ENCODE peak calls at places on chromosome 16, in seven cellular contexts. One of them, this sample, is unnamed.

GRCh38 chr16:52529226-52529625 is 17.7 kb downstream of the TOX3 start:
- DNase-seq in stimulated activated naive CD4-positive, alpha-beta T cell: no peak
- DNase-seq in anterior cingulate cortex: no peak
- DNase-seq in frontal cortex: no peak
- DNase-seq in activated T-helper 1 cell treated with anti-CD3 and anti-CD28 coated beads, Interleukin-2, amount 50 U/mL, for 16 hours: no peak
- DNase-seq in astrocyte of the spinal cord: no peak
- DNase-seq in mucosa of gallbladder: no peak
- DNase-seq in this sample: no peak

GRCh38 chr16:55552621-55553020 is 13.9 kb upstream of the CAPNS2 start:
- DNase-seq in stimulated activated naive CD4-positive, alpha-beta T cell: no peak
- DNase-seq in anterior cingulate cortex: no peak
- DNase-seq in frontal cortex: no peak
- DNase-seq in activated T-helper 1 cell treated with anti-CD3 and anti-CD28 coated beads, Interleukin-2, amount 50 U/mL, for 16 hours: no peak
- DNase-seq in astrocyte of the spinal cord: peak; percentile 62
- DNase-seq in mucosa of gallbladder: no peak
- DNase-seq in this sample: no peak

GRCh38 chr16:30893744-30894539 is at the start of gene BCL7C:
- DNase-seq in stimulated activated naive CD4-positive, alpha-beta T cell: peak; percentile 55
- DNase-seq in anterior cingulate cortex: peak; percentile 85
- DNase-seq in frontal cortex: peak; percentile 88
- DNase-seq in activated T-helper 1 cell treated with anti-CD3 and anti-CD28 coated beads, Interleukin-2, amount 50 U/mL, for 16 hours: peak; percentile 71
- DNase-seq in astrocyte of the spinal cord: peak; percentile 86
- DNase-seq in mucosa of gallbladder: peak; percentile 90
- DNase-seq in this sample: peak; percentile 57

GRCh38 chr16:80938035-80938927 is 68.4 kb downstream of the CMC2 start:
- DNase-seq in stimulated activated naive CD4-positive, alpha-beta T cell: no peak
- DNase-seq in anterior cingulate cortex: no peak
- DNase-seq in frontal cortex: no peak
- DNase-seq in activated T-helper 1 cell treated with anti-CD3 and anti-CD28 coated beads, Interleukin-2, amount 50 U/mL, for 16 hours: no peak
- DNase-seq in astrocyte of the spinal cord: peak; percentile 98
- DNase-seq in mucosa of gallbladder: peak; percentile 27
- DNase-seq in this sample: no peak

GRCh38 chr16:84196101-84196500 is 5.1 kb downstream of the ADAD2 start:
- DNase-seq in stimulated activated naive CD4-positive, alpha-beta T cell: no peak
- DNase-seq in anterior cingulate cortex: no peak
- DNase-seq in frontal cortex: no peak
- DNase-seq in activated T-helper 1 cell treated with anti-CD3 and anti-CD28 coated beads, Interleukin-2, amount 50 U/mL, for 16 hours: no peak
- DNase-seq in astrocyte of the spinal cord: no peak
- DNase-seq in mucosa of gallbladder: no peak
- DNase-seq in this sample: no peak

GRCh38 chr16:81888520-81889394 is 109.7 kb downstream of the PLCG2 start:
- DNase-seq in stimulated activated naive CD4-positive, alpha-beta T cell: no peak
- DNase-seq in anterior cingulate cortex: no peak
- DNase-seq in frontal cortex: no peak
- DNase-seq in activated T-helper 1 cell treated with anti-CD3 and anti-CD28 coated beads, Interleukin-2, amount 50 U/mL, for 16 hours: no peak
- DNase-seq in astrocyte of the spinal cord: no peak
- DNase-seq in mucosa of gallbladder: peak; percentile 38
- DNase-seq in this sample: no peak

GRCh38 chr16:22124583-22125284 is 32.4 kb downstream of the VWA3A start:
- DNase-seq in stimulated activated naive CD4-positive, alpha-beta T cell: no peak
- DNase-seq in anterior cingulate cortex: no peak
- DNase-seq in frontal cortex: no peak
- DNase-seq in activated T-helper 1 cell treated with anti-CD3 and anti-CD28 coated beads, Interleukin-2, amount 50 U/mL, for 16 hours: no peak
- DNase-seq in astrocyte of the spinal cord: no peak
- DNase-seq in mucosa of gallbladder: no peak
- DNase-seq in this sample: no peak

GRCh38 chr16:13780406-13780805 is 139.5 kb upstream of the ERCC4 start:
- DNase-seq in stimulated activated naive CD4-positive, alpha-beta T cell: no peak
- DNase-seq in anterior cingulate cortex: no peak
- DNase-seq in frontal cortex: no peak
- DNase-seq in activated T-helper 1 cell treated with anti-CD3 and anti-CD28 coated beads, Interleukin-2, amount 50 U/mL, for 16 hours: no peak
- DNase-seq in astrocyte of the spinal cord: no peak
- DNase-seq in mucosa of gallbladder: no peak
- DNase-seq in this sample: no peak

GRCh38 chr16:17213025-17213424 is 257.7 kb downstream of the XYLT1 start:
- DNase-seq in stimulated activated naive CD4-positive, alpha-beta T cell: no peak
- DNase-seq in anterior cingulate cortex: no peak
- DNase-seq in frontal cortex: no peak
- DNase-seq in activated T-helper 1 cell treated with anti-CD3 and anti-CD28 coated beads, Interleukin-2, amount 50 U/mL, for 16 hours: no peak
- DNase-seq in astrocyte of the spinal cord: no peak
- DNase-seq in mucosa of gallbladder: no peak
- DNase-seq in this sample: no peak

GRCh38 chr16:66275795-66276428 is 90.6 kb upstream of the CDH5 start:
- DNase-seq in stimulated activated naive CD4-positive, alpha-beta T cell: no peak
- DNase-seq in anterior cingulate cortex: no peak
- DNase-seq in frontal cortex: peak; percentile 42
- DNase-seq in activated T-helper 1 cell treated with anti-CD3 and anti-CD28 coated beads, Interleukin-2, amount 50 U/mL, for 16 hours: no peak
- DNase-seq in astrocyte of the spinal cord: peak; percentile 77
- DNase-seq in mucosa of gallbladder: peak; percentile 70
- DNase-seq in this sample: no peak

GRCh38 chr16:84919267-84919666 is 92.1 kb downstream of the ZDHHC7 start:
- DNase-seq in stimulated activated naive CD4-positive, alpha-beta T cell: no peak
- DNase-seq in anterior cingulate cortex: no peak
- DNase-seq in frontal cortex: no peak
- DNase-seq in activated T-helper 1 cell treated with anti-CD3 and anti-CD28 coated beads, Interleukin-2, amount 50 U/mL, for 16 hours: no peak
- DNase-seq in astrocyte of the spinal cord: peak; percentile 34
- DNase-seq in mucosa of gallbladder: no peak
- DNase-seq in this sample: no peak

GRCh38 chr16:57187508-57187854 is 1.4 kb downstream of the RSPRY1 start:
- DNase-seq in stimulated activated naive CD4-positive, alpha-beta T cell: no peak
- DNase-seq in anterior cingulate cortex: no peak
- DNase-seq in frontal cortex: no peak
- DNase-seq in activated T-helper 1 cell treated with anti-CD3 and anti-CD28 coated beads, Interleukin-2, amount 50 U/mL, for 16 hours: no peak
- DNase-seq in astrocyte of the spinal cord: peak; percentile 37
- DNase-seq in mucosa of gallbladder: no peak
- DNase-seq in this sample: no peak

GRCh38 chr16:75238132-75238852 is 13.1 kb downstream of the BCAR1 start:
- DNase-seq in stimulated activated naive CD4-positive, alpha-beta T cell: no peak
- DNase-seq in anterior cingulate cortex: peak; percentile 86
- DNase-seq in frontal cortex: peak; percentile 87
- DNase-seq in activated T-helper 1 cell treated with anti-CD3 and anti-CD28 coated beads, Interleukin-2, amount 50 U/mL, for 16 hours: no peak
- DNase-seq in astrocyte of the spinal cord: peak; percentile 93
- DNase-seq in mucosa of gallbladder: peak; percentile 64
- DNase-seq in this sample: no peak

GRCh38 chr16:52976539-52977167 is 76.0 kb downstream of the CHD9NB start:
- DNase-seq in stimulated activated naive CD4-positive, alpha-beta T cell: no peak
- DNase-seq in anterior cingulate cortex: no peak
- DNase-seq in frontal cortex: no peak
- DNase-seq in activated T-helper 1 cell treated with anti-CD3 and anti-CD28 coated beads, Interleukin-2, amount 50 U/mL, for 16 hours: no peak
- DNase-seq in astrocyte of the spinal cord: peak; percentile 1
- DNase-seq in mucosa of gallbladder: peak; percentile 19
- DNase-seq in this sample: no peak

GRCh38 chr16:16037970-16038369 is 88.6 kb downstream of the ABCC1 start:
- DNase-seq in stimulated activated naive CD4-positive, alpha-beta T cell: no peak
- DNase-seq in anterior cingulate cortex: no peak
- DNase-seq in frontal cortex: no peak
- DNase-seq in activated T-helper 1 cell treated with anti-CD3 and anti-CD28 coated beads, Interleukin-2, amount 50 U/mL, for 16 hours: no peak
- DNase-seq in astrocyte of the spinal cord: no peak
- DNase-seq in mucosa of gallbladder: no peak
- DNase-seq in this sample: no peak

GRCh38 chr16:53849994-53850393 is 146.0 kb downstream of the FTO start:
- DNase-seq in stimulated activated naive CD4-positive, alpha-beta T cell: no peak
- DNase-seq in anterior cingulate cortex: no peak
- DNase-seq in frontal cortex: no peak
- DNase-seq in activated T-helper 1 cell treated with anti-CD3 and anti-CD28 coated beads, Interleukin-2, amount 50 U/mL, for 16 hours: no peak
- DNase-seq in astrocyte of the spinal cord: no peak
- DNase-seq in mucosa of gallbladder: no peak
- DNase-seq in this sample: no peak

GRCh38 chr16:83907926-83908325 is 9.0 kb downstream of the MLYCD start:
- DNase-seq in stimulated activated naive CD4-positive, alpha-beta T cell: no peak
- DNase-seq in anterior cingulate cortex: no peak
- DNase-seq in frontal cortex: no peak
- DNase-seq in activated T-helper 1 cell treated with anti-CD3 and anti-CD28 coated beads, Interleukin-2, amount 50 U/mL, for 16 hours: no peak
- DNase-seq in astrocyte of the spinal cord: no peak
- DNase-seq in mucosa of gallbladder: no peak
- DNase-seq in this sample: no peak

GRCh38 chr16:10971560-10971961 is 27.2 kb downstream of the CLEC16A start:
- DNase-seq in stimulated activated naive CD4-positive, alpha-beta T cell: no peak
- DNase-seq in anterior cingulate cortex: peak; percentile 30
- DNase-seq in frontal cortex: peak; percentile 52
- DNase-seq in activated T-helper 1 cell treated with anti-CD3 and anti-CD28 coated beads, Interleukin-2, amount 50 U/mL, for 16 hours: no peak
- DNase-seq in astrocyte of the spinal cord: peak; percentile 89
- DNase-seq in mucosa of gallbladder: peak; percentile 53
- DNase-seq in this sample: no peak

GRCh38 chr16:71406724-71407123 is 35.1 kb downstream of the TLE7 start:
- DNase-seq in stimulated activated naive CD4-positive, alpha-beta T cell: no peak
- DNase-seq in anterior cingulate cortex: no peak
- DNase-seq in frontal cortex: no peak
- DNase-seq in activated T-helper 1 cell treated with anti-CD3 and anti-CD28 coated beads, Interleukin-2, amount 50 U/mL, for 16 hours: no peak
- DNase-seq in astrocyte of the spinal cord: no peak
- DNase-seq in mucosa of gallbladder: no peak
- DNase-seq in this sample: no peak

GRCh38 chr16:1794221-1794871 is 841 bp upstream of the IGFALS start:
- DNase-seq in stimulated activated naive CD4-positive, alpha-beta T cell: no peak
- DNase-seq in anterior cingulate cortex: no peak
- DNase-seq in frontal cortex: no peak
- DNase-seq in activated T-helper 1 cell treated with anti-CD3 and anti-CD28 coated beads, Interleukin-2, amount 50 U/mL, for 16 hours: no peak
- DNase-seq in astrocyte of the spinal cord: no peak
- DNase-seq in mucosa of gallbladder: no peak
- DNase-seq in this sample: no peak

GRCh38 chr16:15950167-15950854 is 895 bp downstream of the ABCC1 start:
- DNase-seq in stimulated activated naive CD4-positive, alpha-beta T cell: peak; percentile 63
- DNase-seq in anterior cingulate cortex: no peak
- DNase-seq in frontal cortex: no peak
- DNase-seq in activated T-helper 1 cell treated with anti-CD3 and anti-CD28 coated beads, Interleukin-2, amount 50 U/mL, for 16 hours: peak; percentile 32
- DNase-seq in astrocyte of the spinal cord: peak; percentile 44
- DNase-seq in mucosa of gallbladder: no peak
- DNase-seq in this sample: peak; percentile 51

GRCh38 chr16:3819741-3820724 is 60.5 kb downstream of the CREBBP start:
- DNase-seq in stimulated activated naive CD4-positive, alpha-beta T cell: no peak
- DNase-seq in anterior cingulate cortex: no peak
- DNase-seq in frontal cortex: peak; percentile 42
- DNase-seq in activated T-helper 1 cell treated with anti-CD3 and anti-CD28 coated beads, Interleukin-2, amount 50 U/mL, for 16 hours: no peak
- DNase-seq in astrocyte of the spinal cord: peak; percentile 96
- DNase-seq in mucosa of gallbladder: peak; percentile 48
- DNase-seq in this sample: no peak

GRCh38 chr16:53209489-53209888 is 154.7 kb downstream of the CHD9 start:
- DNase-seq in stimulated activated naive CD4-positive, alpha-beta T cell: no peak
- DNase-seq in anterior cingulate cortex: no peak
- DNase-seq in frontal cortex: no peak
- DNase-seq in activated T-helper 1 cell treated with anti-CD3 and anti-CD28 coated beads, Interleukin-2, amount 50 U/mL, for 16 hours: no peak
- DNase-seq in astrocyte of the spinal cord: no peak
- DNase-seq in mucosa of gallbladder: no peak
- DNase-seq in this sample: no peak

GRCh38 chr16:67116388-67117311 is 6.9 kb downstream of the PHAF1 start:
- DNase-seq in stimulated activated naive CD4-positive, alpha-beta T cell: no peak
- DNase-seq in anterior cingulate cortex: no peak
- DNase-seq in frontal cortex: no peak
- DNase-seq in activated T-helper 1 cell treated with anti-CD3 and anti-CD28 coated beads, Interleukin-2, amount 50 U/mL, for 16 hours: no peak
- DNase-seq in astrocyte of the spinal cord: no peak
- DNase-seq in mucosa of gallbladder: no peak
- DNase-seq in this sample: no peak

GRCh38 chr16:82651921-82652601 is 25.3 kb downstream of the CDH13 start:
- DNase-seq in stimulated activated naive CD4-positive, alpha-beta T cell: no peak
- DNase-seq in anterior cingulate cortex: no peak
- DNase-seq in frontal cortex: no peak
- DNase-seq in activated T-helper 1 cell treated with anti-CD3 and anti-CD28 coated beads, Interleukin-2, amount 50 U/mL, for 16 hours: no peak
- DNase-seq in astrocyte of the spinal cord: no peak
- DNase-seq in mucosa of gallbladder: no peak
- DNase-seq in this sample: no peak

GRCh38 chr16:17343028-17343427 is 127.7 kb downstream of the XYLT1 start:
- DNase-seq in stimulated activated naive CD4-positive, alpha-beta T cell: peak; percentile 12
- DNase-seq in anterior cingulate cortex: no peak
- DNase-seq in frontal cortex: no peak
- DNase-seq in activated T-helper 1 cell treated with anti-CD3 and anti-CD28 coated beads, Interleukin-2, amount 50 U/mL, for 16 hours: no peak
- DNase-seq in astrocyte of the spinal cord: no peak
- DNase-seq in mucosa of gallbladder: no peak
- DNase-seq in this sample: no peak

This sample was measured in effector CD8-positive, alpha-beta T cell.